ENCODE peak calls at places on chromosomes 16 and 17, in six cellular contexts. C is CD4-positive, alpha-beta memory T cell; O is HAP-1; W is ACHN; I is activated CD4-positive, alpha-beta T cell treated with anti-CD3 and anti-CD28 coated beads for 48 hours; F is NCI-H1092. H is an unnamed sample.

GRCh38 chr17:49210158-49211029 is at the start of the genes ABI3 and GNGT2:
- DNase-seq in C (peak), O (no peak), W (no peak), I (peak), F (no peak), H (peak)

GRCh38 chr16:22370038-22370541 is 4.3 kb downstream of the CDR2 start:
- DNase-seq in C (no peak), O (no peak), W (no peak), I (no peak), F (no peak), H (no peak)

GRCh38 chr17:59370580-59371299 is 39.3 kb downstream of the YPEL2 start:
- DNase-seq in C (no peak), O (no peak), W (no peak), I (no peak), F (no peak), H (no peak)

GRCh38 chr17:78525511-78526160 is 51.6 kb downstream of the DNAH17 start:
- DNase-seq in C (no peak), O (no peak), W (no peak), I (no peak), F (no peak), H (peak)

GRCh38 chr16:26169451-26169850 is 477.7 kb downstream of the HS3ST4 start:
- DNase-seq in C (no peak), O (no peak), W (no peak), I (no peak), F (no peak), H (no peak)

GRCh38 chr16:82070656-82071369 is 35.8 kb downstream of the HSD17B2 start:
- DNase-seq in C (no peak), O (no peak), W (peak), I (no peak), F (no peak), H (no peak)

GRCh38 chr16:30132591-30132990 is 9.6 kb upstream of the MAPK3 start:
- DNase-seq in C (no peak), O (no peak), W (no peak), I (no peak), F (no peak), H (no peak)

GRCh38 chr16:79651363-79651762 is 50.8 kb upstream of the MAF start:
- DNase-seq in C (no peak), O (no peak), W (no peak), I (no peak), F (no peak), H (peak)

GRCh38 chr17:73072254-73072962 is 20.1 kb downstream of the SLC39A11 start:
- DNase-seq in C (no peak), O (no peak), W (no peak), I (no peak), F (no peak), H (no peak)